ENCODE peak calls at places on chromosomes 5 and 9, in seven cellular contexts. U, F, D, H, I, G and B are unnamed samples.

GRCh38 chr9:135905380-135906282 is 1.7 kb downstream of the CAMSAP1 start:
- DNase-seq in D (peak), F (no peak), I (peak), H (no peak), G (no peak), U (peak), B (no peak)

GRCh38 chr5:176664479-176664878 is 17.2 kb downstream of the TSPAN17 start:
- DNase-seq in D (no peak), U (no peak), H (no peak), G (no peak), F (no peak), I (no peak), B (no peak)

GRCh38 chr9:124133752-124134151 is 122.2 kb downstream of the LHX2 start:
- DNase-seq in U (peak), D (peak), H (no peak), F (peak), I (peak), G (peak), B (no peak)

GRCh38 chr9:34520505-34521385 is 2.0 kb downstream of the ENHO start:
- DNase-seq in D (no peak), F (no peak), U (no peak), I (no peak), H (no peak), G (no peak), B (no peak)

GRCh38 chr9:89519393-89519805 is 21.5 kb upstream of the SEMA4D start:
- DNase-seq in H (peak), D (no peak), F (no peak), I (no peak), U (no peak), G (no peak), B (no peak)

GRCh38 chr9:127143920-127144465 is 21.6 kb upstream of the ANGPTL2 start:
- DNase-seq in G (no peak), D (no peak), I (no peak), H (no peak), U (no peak), F (no peak), B (no peak)

GRCh38 chr5:9690751-9691150 is 60.6 kb upstream of the TAS2R1 start:
- DNase-seq in I (no peak), G (no peak), D (no peak), F (no peak), U (no peak), H (no peak), B (no peak)

GRCh38 chr5:39714036-39714698 is 289.4 kb upstream of the DAB2 start:
- DNase-seq in D (peak), U (peak), F (no peak), H (peak), I (peak), G (peak), B (no peak)

GRCh38 chr5:53980061-53980460 is 330.3 kb downstream of the ARL15 start:
- DNase-seq in H (no peak), G (no peak), F (no peak), D (no peak), U (no peak), I (no peak), B (no peak)

GRCh38 chr9:14119694-14120514 is 194.0 kb downstream of the NFIB start:
- DNase-seq in I (no peak), D (no peak), U (no peak), H (peak), F (no peak), G (no peak), B (no peak)

GRCh38 chr5:110053824-110054223 is 364.1 kb downstream of the MAN2A1 start:
- DNase-seq in U (no peak), I (no peak), F (no peak), G (no peak), H (no peak), D (no peak), B (no peak)

GRCh38 chr9:23686257-23686656 is 139.8 kb downstream of the ELAVL2 start:
- DNase-seq in G (no peak), F (no peak), I (no peak), H (peak), D (no peak), U (no peak), B (peak)

GRCh38 chr5:56123531-56124243 is 109.4 kb downstream of the ANKRD55 start:
- DNase-seq in F (no peak), I (peak), G (no peak), U (no peak), H (peak), D (peak), B (peak)

GRCh38 chr5:129306725-129307124 is 153.4 kb upstream of the ADAMTS19 start:
- DNase-seq in U (no peak), G (no peak), I (no peak), D (no peak), F (no peak), H (no peak), B (no peak)

GRCh38 chr5:35284364-35284763 is 54.1 kb upstream of the PRLR start:
- DNase-seq in G (no peak), I (no peak), H (no peak), F (no peak), D (no peak), U (no peak), B (no peak)

GRCh38 chr9:130467371-130467770 is 22.6 kb downstream of the ASS1 start:
- DNase-seq in G (no peak), F (no peak), H (no peak), I (no peak), U (no peak), D (no peak), B (no peak)

GRCh38 chr5:72452515-72453259 is 54.5 kb downstream of the ZNF366 start:
- DNase-seq in I (no peak), H (peak), G (no peak), F (no peak), U (no peak), D (no peak), B (no peak)

GRCh38 chr5:6818594-6819512 is 105.6 kb downstream of the TENT4A start:
- DNase-seq in H (peak), G (no peak), U (no peak), I (no peak), F (no peak), D (no peak), B (no peak)

GRCh38 chr9:101465330-101465915 is 29.8 kb upstream of the ALDOB start:
- DNase-seq in D (peak), F (no peak), G (peak), I (peak), U (no peak), H (peak), B (no peak)

GRCh38 chr5:20537911-20538310 is 549.9 kb upstream of the CDH18 start:
- DNase-seq in H (no peak), I (no peak), D (no peak), F (no peak), U (no peak), G (no peak), B (no peak)

GRCh38 chr5:83227611-83228010 is 150.3 kb downstream of the XRCC4 start:
- DNase-seq in G (no peak), D (no peak), F (no peak), H (no peak), U (no peak), I (no peak), B (no peak)

GRCh38 chr5:123937230-123937629 is 425.3 kb downstream of the CSNK1G3 start:
- DNase-seq in F (peak), H (peak), G (peak), D (peak), U (no peak), I (peak), B (peak)

GRCh38 chr5:158496624-158497023 is 603.1 kb downstream of the EBF1 start:
- DNase-seq in U (no peak), F (no peak), D (no peak), G (no peak), H (no peak), I (no peak), B (no peak)

GRCh38 chr9:16884373-16884772 is 13.9 kb upstream of the BNC2 start:
- DNase-seq in H (no peak), I (no peak), D (no peak), F (no peak), U (no peak), G (peak), B (no peak)